ENCODE peak calls at places on chromosome 13, in five cellular contexts. V is psoas muscle; Y is heart left ventricle; L is CD4-positive, CD25-positive, alpha-beta regulatory T cell; D is aorta. Q is an unnamed sample.

GRCh38 chr13:32802159-32802558 is 214.1 kb upstream of the KL start:
- DNase-seq in Y (no peak), L (no peak), V (no peak), D (no peak), Q (no peak)

GRCh38 chr13:42039946-42040729 is 8.3 kb upstream of the DGKH start:
- DNase-seq in Y (peak), L (peak), D (peak), V (peak), Q (peak)

GRCh38 chr13:22486490-22486889 is 694.3 kb upstream of the SGCG start:
- DNase-seq in D (no peak), V (no peak), L (no peak), Y (no peak), Q (no peak)

GRCh38 chr13:101489635-101490034 is 37.2 kb downstream of the ITGBL1 start:
- DNase-seq in V (no peak), Y (no peak), D (no peak), L (no peak), Q (no peak)

GRCh38 chr13:74246398-74246975 is 112.3 kb upstream of the KLF12 start:
- DNase-seq in Y (peak), D (peak), L (no peak), V (no peak), Q (no peak)

GRCh38 chr13:39326471-39326870 is 276.5 kb downstream of the LHFPL6 start:
- DNase-seq in Y (peak), D (no peak), L (no peak), V (no peak), Q (no peak)

GRCh38 chr13:41315466-41316047 is 4.5 kb downstream of the NAA16 start:
- DNase-seq in V (no peak), Y (no peak), L (no peak), D (no peak), Q (no peak)

GRCh38 chr13:31955745-31956144 is 75.8 kb upstream of the FRY start:
- DNase-seq in V (no peak), D (no peak), Y (no peak), L (no peak), Q (no peak)

GRCh38 chr13:106507560-106508274 is 27.7 kb downstream of the EFNB2 start:
- DNase-seq in V (no peak), D (no peak), L (no peak), Y (no peak), Q (no peak)

GRCh38 chr13:46830405-46831005 is 33.5 kb upstream of the ESD start:
- DNase-seq in Y (no peak), V (no peak), D (no peak), L (no peak), Q (no peak)

GRCh38 chr13:59776924-59777690 is 386.6 kb downstream of the DIAPH3 start:
- DNase-seq in V (no peak), D (no peak), Y (no peak), L (no peak), Q (no peak)

GRCh38 chr13:98890186-98890585 is 87.7 kb downstream of the DOCK9 start:
- DNase-seq in D (no peak), L (no peak), V (no peak), Y (no peak), Q (no peak)

GRCh38 chr13:33057019-33057785 is 41.0 kb downstream of the KL start:
- DNase-seq in Y (no peak), V (no peak), L (no peak), D (no peak), Q (no peak)

GRCh38 chr13:74206061-74206561 is 71.9 kb upstream of the KLF12 start:
- DNase-seq in D (no peak), L (no peak), Y (no peak), V (no peak), Q (no peak)

GRCh38 chr13:80363890-80364503 is 23.1 kb upstream of the SPRY2 start:
- DNase-seq in Y (no peak), D (no peak), L (no peak), V (no peak), Q (no peak)

GRCh38 chr13:21528616-21529015 is 69.5 kb upstream of the ZDHHC20 start:
- DNase-seq in D (no peak), Y (no peak), L (no peak), V (no peak), Q (no peak)

GRCh38 chr13:49098771-49099512 is 121.2 kb upstream of the MLNR start:
- DNase-seq in V (no peak), D (no peak), L (no peak), Y (no peak), Q (no peak)

GRCh38 chr13:24717217-24717616 is 37.0 kb downstream of the ATP12A start:
- DNase-seq in V (peak), Y (no peak), D (no peak), L (no peak), Q (no peak)
- H3K27ac ChIP-seq in V (no peak), Y (no peak), D (no peak), L (no peak), Q (no peak)

DNA sequence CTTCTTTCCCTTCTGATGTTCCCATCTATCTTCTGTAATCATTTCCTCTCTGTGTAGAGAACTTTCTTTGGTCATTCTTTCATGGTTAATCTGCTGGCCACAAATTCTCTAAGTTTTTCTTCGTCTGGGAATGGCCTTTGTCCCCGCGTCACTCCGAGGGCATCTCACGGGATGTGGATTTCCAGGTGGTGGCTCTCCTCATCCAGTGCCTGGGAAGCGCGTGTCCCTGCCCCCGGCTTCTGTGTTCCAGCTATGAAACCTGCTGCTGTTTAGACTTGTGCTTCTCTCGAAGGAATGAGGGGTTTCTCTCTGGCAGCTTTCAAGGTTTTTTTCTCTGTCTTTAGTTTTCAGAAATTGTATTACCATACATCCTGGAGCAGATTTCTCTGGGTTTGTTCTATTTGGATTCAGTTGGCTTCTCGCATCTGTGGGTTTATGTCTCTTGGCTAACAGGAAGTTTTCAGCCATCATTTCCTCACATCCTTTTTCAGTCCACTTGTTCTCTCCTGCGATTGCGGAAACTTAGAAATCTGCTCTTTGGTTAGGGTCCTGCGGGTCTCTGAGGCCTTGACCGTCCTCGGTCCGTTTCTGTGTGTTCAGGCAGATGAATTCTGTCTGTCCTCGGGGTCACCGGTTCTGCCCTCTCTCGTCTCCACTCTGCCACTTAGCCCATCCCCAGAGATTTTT is 36.9 kb upstream of the DCUN1D2 start:
- DNase-seq in L (no peak), D (no peak), Y (no peak), V (no peak), Q (no peak)
- H3K4me3 ChIP-seq in L (no peak), D (no peak), Y (no peak), V (no peak), Q (no peak)

GRCh38 chr13:34772881-34773280 is 169.2 kb upstream of the NBEA start:
- DNase-seq in Y (no peak), V (no peak), L (no peak), D (no peak), Q (no peak)

GRCh38 chr13:34779171-34779570 is 162.9 kb upstream of the NBEA start:
- DNase-seq in V (no peak), D (no peak), Y (no peak), L (no peak), Q (no peak)

GRCh38 chr13:34776984-34777913 is 164.8 kb upstream of the NBEA start:
- DNase-seq in V (no peak), Y (no peak), L (no peak), D (no peak), Q (no peak)

GRCh38 chr13:34777914-34778303 is 164.2 kb upstream of the NBEA start:
- DNase-seq in D (no peak), Y (no peak), L (no peak), V (no peak), Q (no peak)

DNA sequence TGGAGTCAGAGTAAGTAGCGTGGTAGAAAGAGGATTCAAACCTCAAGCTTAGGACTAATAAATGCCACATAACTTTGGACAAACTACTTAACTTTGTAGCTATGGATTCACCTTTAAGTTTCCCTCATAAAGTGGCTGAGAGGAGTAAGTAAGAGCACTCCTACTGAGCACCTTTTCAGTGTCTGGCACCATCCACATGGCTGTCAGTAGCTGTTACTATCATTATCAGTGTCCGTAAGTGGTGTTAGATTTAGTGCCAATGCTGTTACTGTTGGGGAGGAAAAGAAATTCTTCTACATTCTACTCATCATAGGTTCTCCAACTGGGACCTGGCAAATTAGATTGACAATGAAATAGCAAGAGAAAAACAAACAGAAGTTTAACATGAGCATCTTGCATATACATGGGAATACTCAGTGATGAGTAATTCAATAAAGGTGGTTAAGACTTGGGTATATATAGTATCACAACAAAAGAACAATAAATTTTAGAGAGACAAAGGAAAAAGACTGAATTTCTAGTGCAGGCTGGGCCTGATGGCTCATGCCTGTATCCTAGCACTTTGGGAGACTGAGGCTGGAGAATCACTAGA is 165.6 kb upstream of the NBEA start:
- DNase-seq in L (no peak), D (no peak), V (no peak), Y (no peak), Q (no peak)
- H3K27ac ChIP-seq in L (no peak), D (no peak), V (no peak), Y (no peak), Q (no peak)

GRCh38 chr13:113109151-113110047 is 3.8 kb downstream of the F7 start:
- DNase-seq in L (no peak), V (peak), Y (no peak), D (peak), Q (peak)
- H3K4me3 ChIP-seq in L (no peak), V (no peak), Y (peak), D (no peak), Q (no peak)